ENCODE peak calls at places on chromosomes 16 and 17, in seven cellular contexts. U is activated CD4-positive, alpha-beta T cell treated with anti-CD3 and anti-CD28 coated beads for 1 hour; T is DMS53; S is adrenal gland; B is HCEC 1CT; R is anterior cingulate cortex; L is HTR-8/SVneo. W is an unnamed sample.
A peak's percentile ranks its signal among the peaks of the same experiment; 100 is the strongest.

GRCh38 chr16:12503201-12503600 is 300.5 kb downstream of the CPPED1 start:
- DNase-seq in T (peak; percentile 87), S (no peak), L (no peak), U (no peak), B (no peak), R (no peak), W (no peak)

GRCh38 chr16:19540241-19540970 is 15.1 kb upstream of the VPS35L start:
- DNase-seq in S (no peak), U (no peak), R (no peak), T (no peak), L (no peak), B (no peak), W (no peak)

GRCh38 chr17:10681866-10682446 is 15.4 kb downstream of the SCO1 start:
- DNase-seq in T (no peak), U (no peak), B (no peak), S (no peak), L (peak; percentile 29), R (no peak), W (no peak)

GRCh38 chr17:79473111-79473835 is 137.6 kb downstream of the RBFOX3 start:
- DNase-seq in L (no peak), R (no peak), B (no peak), T (no peak), U (no peak), S (peak; percentile 70), W (no peak)

GRCh38 chr17:40168262-40168832 is 8.9 kb upstream of the RAPGEFL1 start:
- DNase-seq in U (no peak), L (peak; percentile 88), S (no peak), T (peak; percentile 69), B (peak; percentile 68), R (no peak), W (no peak)

GRCh38 chr16:87806608-87807546 is 41.1 kb upstream of the KLHDC4 start:
- DNase-seq in R (no peak), L (peak; percentile 85), T (peak; percentile 86), U (peak; percentile 42), S (peak; percentile 53), B (peak; percentile 71), W (no peak)

GRCh38 chr17:80774643-80775281 is 216.9 kb upstream of the CHMP6 start:
- DNase-seq in R (no peak), S (no peak), B (no peak), L (no peak), T (peak; percentile 73), U (no peak), W (no peak)

GRCh38 chr17:8222380-8222629 is 11.9 kb upstream of the AURKB start:
- DNase-seq in S (no peak), U (no peak), B (no peak), R (peak; percentile 82), L (no peak), T (peak; percentile 98), W (no peak)

GRCh38 chr17:40852378-40852777 is 14.6 kb downstream of the KRT12 start:
- DNase-seq in S (no peak), T (no peak), U (no peak), R (no peak), L (no peak), B (no peak), W (no peak)

GRCh38 chr17:75703191-75703590 is 18.1 kb upstream of the ITGB4 start:
- DNase-seq in T (no peak), L (no peak), S (no peak), B (no peak), R (no peak), U (no peak), W (no peak)

GRCh38 chr16:29192329-29193247 is 207.7 kb downstream of the LAT start:
- DNase-seq in R (no peak), U (no peak), L (no peak), S (no peak), T (no peak), B (no peak), W (no peak)

GRCh38 chr16:80084614-80085013 is 456.2 kb upstream of the DYNLRB2 start:
- DNase-seq in U (no peak), B (no peak), S (peak; percentile 28), L (peak; percentile 58), R (peak; percentile 1), T (peak; percentile 87), W (peak; percentile 24)

GRCh38 chr17:64377769-64378282 is 12.8 kb downstream of the PECAM1 start:
- DNase-seq in T (peak; percentile 35), L (no peak), S (no peak), R (no peak), B (peak; percentile 85), U (no peak), W (no peak)

GRCh38 chr17:20206068-20206467 is 196.9 kb downstream of the SPECC1 start:
- DNase-seq in U (no peak), R (no peak), S (no peak), T (no peak), L (peak; percentile 42), B (no peak), W (no peak)

GRCh38 chr17:28918295-28918694 is 15.4 kb upstream of the DHRS13 start:
- DNase-seq in T (no peak), R (no peak), L (no peak), B (no peak), S (no peak), U (no peak), W (no peak)

GRCh38 chr17:7486181-7486580 is 2.0 kb downstream of the POLR2A start:
- DNase-seq in S (no peak), R (no peak), U (no peak), B (no peak), T (no peak), L (no peak), W (no peak)

GRCh38 chr17:47246120-47246519 is 7.5 kb upstream of the ITGB3 start:
- DNase-seq in U (no peak), R (no peak), L (no peak), B (no peak), T (no peak), S (no peak), W (no peak)

GRCh38 chr17:77366558-77367245 is 225.9 kb downstream of the SEC14L1 start:
- DNase-seq in L (no peak), U (no peak), T (peak; percentile 84), R (no peak), B (no peak), S (peak; percentile 65), W (no peak)

GRCh38 chr16:64356267-64356666 is 765.6 kb downstream of the CDH11 start:
- DNase-seq in S (no peak), U (no peak), T (no peak), R (no peak), L (no peak), B (peak; percentile 92), W (no peak)

GRCh38 chr17:38443356-38444026 is 15.2 kb downstream of the ARHGAP23 start:
- DNase-seq in R (no peak), B (no peak), L (no peak), S (no peak), U (no peak), T (peak; percentile 54), W (no peak)

GRCh38 chr17:39104046-39104445 is 47.4 kb downstream of the PLXDC1 start:
- DNase-seq in T (no peak), R (no peak), U (no peak), S (no peak), B (peak; percentile 38), L (no peak), W (no peak)

GRCh38 chr17:63479495-63480184 is 2.8 kb downstream of the ACE start:
- DNase-seq in B (no peak), L (no peak), U (no peak), S (no peak), R (no peak), T (peak; percentile 51), W (no peak)

GRCh38 chr17:2435181-2435741 is 34.4 kb upstream of the MNT start:
- DNase-seq in S (no peak), L (no peak), R (no peak), T (peak; percentile 85), B (no peak), U (no peak), W (no peak)

GRCh38 chr17:66950325-66950724 is 14.2 kb upstream of the CACNG4 start:
- DNase-seq in L (no peak), T (no peak), B (no peak), U (no peak), R (no peak), S (no peak), W (no peak)

GRCh38 chr16:30557950-30558788 is at the start of gene ZNF764:
- DNase-seq in T (peak; percentile 98), U (peak; percentile 97), B (peak; percentile 98), S (peak; percentile 99), L (peak; percentile 98), R (peak; percentile 96), W (peak; percentile 98)

GRCh38 chr17:74455025-74455585 is 11.3 kb upstream of the CD300A start:
- DNase-seq in S (no peak), U (no peak), B (no peak), R (no peak), T (no peak), L (no peak), W (no peak)

GRCh38 chr17:4344926-4345325 is 21.5 kb downstream of the UBE2G1 start:
- DNase-seq in B (no peak), U (no peak), T (no peak), S (no peak), R (no peak), L (no peak), W (no peak)

GRCh38 chr16:80034948-80035700 is 434.6 kb upstream of the MAF start:
- DNase-seq in L (no peak), U (no peak), R (no peak), T (peak; percentile 14), B (no peak), S (no peak), W (no peak)

GRCh38 chr16:69814078-69814477 is 51.9 kb downstream of the WWP2 start:
- DNase-seq in T (no peak), U (no peak), L (no peak), R (no peak), B (no peak), S (no peak), W (no peak)

GRCh38 chr17:7613769-7614421 is 802 bp downstream of the FXR2 start:
- DNase-seq in B (peak; percentile 37), R (no peak), L (no peak), U (no peak), S (no peak), T (no peak), W (no peak)

W was measured in amygdala.